ENCODE peak calls at places on chromosomes 5 and 9, in five cellular contexts. One of them, this sample, is unnamed.

GRCh38 chr5:60521379-60522298 is 178.3 kb downstream of the DEPDC1B start:
- DNase-seq in GM12878: peak
- DNase-seq in SK-N-SH: no peak
- DNase-seq in HepG2: no peak
- DNase-seq in HCT116: no peak
- DNase-seq in this sample: no peak

GRCh38 chr9:98391884-98392283 is 136.4 kb upstream of the TBC1D2 start:
- DNase-seq in HepG2: no peak
- DNase-seq in HCT116: no peak
- DNase-seq in GM12878: no peak
- DNase-seq in SK-N-SH: no peak
- DNase-seq in this sample: no peak

GRCh38 chr5:82365744-82366228 is 87.6 kb upstream of the RPS23 start:
- DNase-seq in GM12878: no peak
- DNase-seq in HepG2: peak
- DNase-seq in HCT116: peak
- DNase-seq in SK-N-SH: no peak
- DNase-seq in this sample: no peak

GRCh38 chr5:176542596-176543427 is 5.6 kb upstream of the RNF44 start:
- DNase-seq in HCT116: no peak
- DNase-seq in SK-N-SH: peak
- DNase-seq in HepG2: no peak
- DNase-seq in GM12878: no peak
- DNase-seq in this sample: peak

GRCh38 chr5:176678584-176678983 is 31.3 kb downstream of the TSPAN17 start:
- DNase-seq in GM12878: no peak
- DNase-seq in HCT116: no peak
- DNase-seq in SK-N-SH: no peak
- DNase-seq in HepG2: no peak
- DNase-seq in this sample: no peak

GRCh38 chr5:77308154-77308960 is 97.9 kb downstream of the PDE8B start:
- DNase-seq in HepG2: no peak
- DNase-seq in GM12878: no peak
- DNase-seq in SK-N-SH: no peak
- DNase-seq in HCT116: no peak
- DNase-seq in this sample: no peak

GRCh38 chr5:181164076-181164952 is 16.9 kb downstream of the OR2V2 start:
- DNase-seq in SK-N-SH: no peak
- DNase-seq in HCT116: no peak
- DNase-seq in HepG2: no peak
- DNase-seq in GM12878: no peak
- DNase-seq in this sample: no peak

GRCh38 chr5:72557576-72558336 is 50.5 kb upstream of the ZNF366 start:
- DNase-seq in HepG2: no peak
- DNase-seq in GM12878: no peak
- DNase-seq in SK-N-SH: no peak
- DNase-seq in HCT116: no peak
- DNase-seq in this sample: no peak

GRCh38 chr9:15936316-15936869 is 383.6 kb downstream of the CCDC171 start:
- DNase-seq in HCT116: no peak
- DNase-seq in HepG2: no peak
- DNase-seq in GM12878: no peak
- DNase-seq in SK-N-SH: peak
- DNase-seq in this sample: no peak

GRCh38 chr9:18796871-18797270 is 236.1 kb downstream of the SAXO1 start:
- DNase-seq in GM12878: no peak
- DNase-seq in HCT116: no peak
- DNase-seq in SK-N-SH: peak
- DNase-seq in HepG2: no peak
- DNase-seq in this sample: no peak

GRCh38 chr5:75672616-75673015 is 44.6 kb downstream of the POC5 start:
- DNase-seq in GM12878: no peak
- DNase-seq in HepG2: no peak
- DNase-seq in SK-N-SH: no peak
- DNase-seq in HCT116: no peak
- DNase-seq in this sample: no peak

GRCh38 chr5:150329038-150329437 is 26.3 kb upstream of the ARSI start:
- DNase-seq in SK-N-SH: no peak
- DNase-seq in HCT116: no peak
- DNase-seq in GM12878: no peak
- DNase-seq in HepG2: no peak
- DNase-seq in this sample: no peak

GRCh38 chr5:94361161-94361560 is 257.2 kb downstream of the KIAA0825 start:
- DNase-seq in GM12878: no peak
- DNase-seq in SK-N-SH: peak
- DNase-seq in HepG2: no peak
- DNase-seq in HCT116: no peak
- DNase-seq in this sample: no peak

GRCh38 chr5:23029296-23029695 is 176.2 kb upstream of the CDH12 start:
- DNase-seq in HCT116: no peak
- DNase-seq in HepG2: no peak
- DNase-seq in GM12878: no peak
- DNase-seq in SK-N-SH: no peak
- DNase-seq in this sample: no peak

GRCh38 chr5:15013654-15014463 is 142.3 kb upstream of the ANKH start:
- DNase-seq in HCT116: peak
- DNase-seq in HepG2: peak
- DNase-seq in SK-N-SH: peak
- DNase-seq in GM12878: no peak
- DNase-seq in this sample: peak

GRCh38 chr5:37776826-37777225 is 63.0 kb downstream of the GDNF start:
- DNase-seq in SK-N-SH: no peak
- DNase-seq in GM12878: no peak
- DNase-seq in HCT116: no peak
- DNase-seq in HepG2: no peak
- DNase-seq in this sample: no peak

GRCh38 chr5:98568336-98568735 is 205.1 kb upstream of the RGMB start:
- DNase-seq in GM12878: no peak
- DNase-seq in SK-N-SH: no peak
- DNase-seq in HepG2: no peak
- DNase-seq in HCT116: no peak
- DNase-seq in this sample: no peak

GRCh38 chr9:92332577-92333287 is 7.0 kb downstream of the CENPP start:
- DNase-seq in HepG2: no peak
- DNase-seq in HCT116: no peak
- DNase-seq in GM12878: no peak
- DNase-seq in SK-N-SH: peak
- DNase-seq in this sample: peak
- TF ChIP-seq JUND in HepG2: no peak
- TF ChIP-seq JUND in HCT116: no peak
- TF ChIP-seq JUND in GM12878: no peak
- TF ChIP-seq JUND in SK-N-SH: no peak
- TF ChIP-seq JUND in this sample: no peak

GRCh38 chr5:123752576-123752975 is 240.6 kb downstream of the CSNK1G3 start:
- DNase-seq in HepG2: no peak
- DNase-seq in GM12878: no peak
- DNase-seq in HCT116: no peak
- DNase-seq in SK-N-SH: no peak
- DNase-seq in this sample: no peak
- TF ChIP-seq JUND in HepG2: no peak
- TF ChIP-seq JUND in GM12878: no peak
- TF ChIP-seq JUND in HCT116: no peak
- TF ChIP-seq JUND in SK-N-SH: peak
- TF ChIP-seq JUND in this sample: no peak

DNA sequence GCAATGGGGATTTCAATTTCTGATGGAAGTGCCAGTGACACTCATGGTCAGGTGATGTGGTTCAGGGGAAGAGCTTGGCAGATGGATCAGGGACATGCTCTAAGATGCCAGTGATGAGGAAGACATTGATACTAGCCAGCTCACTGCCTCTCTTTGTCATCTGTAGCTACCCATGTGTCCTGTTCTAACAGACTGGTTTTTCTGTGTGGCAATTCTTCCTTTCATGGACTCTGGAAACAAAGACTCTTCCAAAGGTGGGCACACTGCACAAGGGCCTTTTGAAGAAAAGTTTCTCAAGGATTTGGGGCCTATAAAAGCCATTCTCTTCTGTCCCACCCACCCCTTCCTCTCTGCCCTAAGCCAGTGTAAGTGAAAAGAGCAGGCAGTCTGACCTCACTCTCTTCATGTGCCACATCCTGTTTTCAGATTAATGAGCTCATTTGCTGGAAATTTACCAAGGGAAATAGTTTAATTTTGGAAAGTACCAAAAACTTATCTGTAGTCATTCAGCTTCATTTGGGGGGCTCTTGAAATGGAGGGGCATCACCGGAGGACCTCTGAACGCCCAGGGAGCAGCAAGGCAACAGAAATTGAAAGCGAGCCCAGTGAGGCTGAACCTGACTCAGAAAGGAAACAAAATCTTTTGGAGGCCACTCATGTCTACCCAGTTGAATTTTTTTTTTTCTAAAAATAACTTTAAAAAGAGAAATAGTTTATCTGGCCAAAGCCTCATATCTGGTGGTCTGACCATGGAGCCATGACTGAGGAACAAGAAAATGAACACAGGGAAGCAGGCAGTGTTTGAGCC is 4.9 kb upstream of the TRAF1 start:
- DNase-seq in HepG2: no peak
- DNase-seq in HCT116: no peak
- DNase-seq in SK-N-SH: no peak
- DNase-seq in GM12878: peak
- DNase-seq in this sample: no peak
- TF ChIP-seq JUND in HepG2: no peak
- TF ChIP-seq JUND in HCT116: no peak
- TF ChIP-seq JUND in SK-N-SH: peak
- TF ChIP-seq JUND in GM12878: peak
- TF ChIP-seq JUND in this sample: no peak

GRCh38 chr9:37010976-37011375 is 23.1 kb downstream of the PAX5 start:
- DNase-seq in HepG2: no peak
- DNase-seq in HCT116: no peak
- DNase-seq in SK-N-SH: no peak
- DNase-seq in GM12878: no peak
- DNase-seq in this sample: no peak

GRCh38 chr9:37005517-37006140 is 28.4 kb downstream of the PAX5 start:
- DNase-seq in HCT116: no peak
- DNase-seq in GM12878: no peak
- DNase-seq in HepG2: no peak
- DNase-seq in SK-N-SH: no peak
- DNase-seq in this sample: no peak

GRCh38 chr9:37007295-37007694 is 26.8 kb downstream of the PAX5 start:
- DNase-seq in GM12878: no peak
- DNase-seq in HepG2: no peak
- DNase-seq in HCT116: no peak
- DNase-seq in SK-N-SH: no peak
- DNase-seq in this sample: no peak

GRCh38 chr9:37010180-37010579 is 23.9 kb downstream of the PAX5 start:
- DNase-seq in SK-N-SH: no peak
- DNase-seq in GM12878: no peak
- DNase-seq in HepG2: no peak
- DNase-seq in HCT116: no peak
- DNase-seq in this sample: no peak

DNA sequence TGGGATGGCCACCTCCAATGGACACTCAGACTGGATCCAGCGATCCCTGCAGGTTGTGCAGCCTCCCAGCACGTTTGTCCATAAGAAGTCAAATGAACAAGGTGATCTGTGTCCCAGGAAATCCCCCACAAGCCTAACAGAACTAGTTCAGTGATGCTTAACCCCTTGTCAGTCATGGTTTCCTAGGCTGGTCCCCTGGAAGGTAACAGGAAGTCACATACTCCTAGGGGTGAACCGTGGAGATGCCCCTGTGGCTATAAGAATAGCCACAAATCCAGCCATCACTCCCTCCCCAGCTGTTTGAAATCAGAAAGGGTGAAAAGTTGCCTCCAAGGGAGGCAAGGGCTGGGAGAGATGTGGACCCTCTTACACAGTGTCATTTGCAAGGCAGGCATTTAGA is 22.5 kb downstream of the PAX5 start:
- DNase-seq in HCT116: no peak
- DNase-seq in SK-N-SH: no peak
- DNase-seq in HepG2: no peak
- DNase-seq in GM12878: no peak
- DNase-seq in this sample: no peak
- TF ChIP-seq JUND in HCT116: no peak
- TF ChIP-seq JUND in SK-N-SH: no peak
- TF ChIP-seq JUND in HepG2: no peak
- TF ChIP-seq JUND in GM12878: no peak
- TF ChIP-seq JUND in this sample: no peak

DNA sequence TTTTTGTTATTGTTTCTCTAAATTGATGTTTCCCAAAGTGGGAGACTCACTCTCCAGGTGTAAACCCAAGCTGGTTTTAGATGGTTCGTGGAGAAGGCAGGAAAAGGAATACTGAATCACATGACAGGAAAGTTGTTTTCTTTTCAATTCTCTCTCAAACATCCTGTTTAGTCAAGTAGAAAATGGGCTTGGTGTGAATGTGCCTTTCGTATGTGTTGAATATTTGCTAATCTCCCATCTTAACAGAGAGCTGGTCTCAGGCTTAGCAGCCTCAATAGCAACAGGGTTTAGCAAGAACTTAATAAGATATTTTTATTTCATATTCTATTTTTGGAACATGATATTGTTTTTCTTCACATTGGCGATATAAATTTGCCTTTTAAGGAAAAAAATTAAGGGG is 119.7 kb downstream of the INSYN2B start:
- DNase-seq in GM12878: no peak
- DNase-seq in SK-N-SH: no peak
- DNase-seq in HepG2: no peak
- DNase-seq in HCT116: no peak
- DNase-seq in this sample: no peak
- TF ChIP-seq JUND in GM12878: no peak
- TF ChIP-seq JUND in SK-N-SH: no peak
- TF ChIP-seq JUND in HepG2: no peak
- TF ChIP-seq JUND in HCT116: no peak
- TF ChIP-seq JUND in this sample: no peak

GRCh38 chr9:127187231-127187956 is 65.0 kb upstream of the ANGPTL2 start:
- DNase-seq in GM12878: no peak
- DNase-seq in SK-N-SH: no peak
- DNase-seq in HCT116: peak
- DNase-seq in HepG2: peak
- DNase-seq in this sample: peak

GRCh38 chr9:127186799-127187198 is 64.4 kb upstream of the ANGPTL2 start:
- DNase-seq in GM12878: no peak
- DNase-seq in SK-N-SH: no peak
- DNase-seq in HCT116: no peak
- DNase-seq in HepG2: no peak
- DNase-seq in this sample: no peak

GRCh38 chr9:127185181-127185580 is 62.7 kb upstream of the ANGPTL2 start:
- DNase-seq in HepG2: no peak
- DNase-seq in SK-N-SH: no peak
- DNase-seq in HCT116: no peak
- DNase-seq in GM12878: no peak
- DNase-seq in this sample: no peak

GRCh38 chr9:127184641-127185040 is 62.2 kb upstream of the ANGPTL2 start:
- DNase-seq in SK-N-SH: no peak
- DNase-seq in HepG2: no peak
- DNase-seq in GM12878: no peak
- DNase-seq in HCT116: no peak
- DNase-seq in this sample: no peak

GRCh38 chr9:127185931-127186781 is 63.7 kb upstream of the ANGPTL2 start:
- DNase-seq in SK-N-SH: peak
- DNase-seq in HepG2: peak
- DNase-seq in HCT116: no peak
- DNase-seq in GM12878: no peak
- DNase-seq in this sample: no peak
- TF ChIP-seq JUND in SK-N-SH: no peak
- TF ChIP-seq JUND in HepG2: no peak
- TF ChIP-seq JUND in HCT116: no peak
- TF ChIP-seq JUND in GM12878: no peak
- TF ChIP-seq JUND in this sample: no peak

This sample was measured in T47D.